ENCODE peak calls at places on chromosomes 7 and 10, in six cellular contexts. S is fibroblast of lung; X is mammary epithelial cell; O is brain microvascular endothelial cell; R is breast epithelium; L is CD4-positive, alpha-beta memory T cell. C is an unnamed sample. For H3K36me3, the result is how much of the 10 kb centered on the place peaks cover.

GRCh38 chr10:23172846-23173548 is 19.1 kb upstream of the PTF1A start:
- DNase-seq in S (no peak), X (peak), O (no peak), R (no peak), L (no peak), C (no peak)

GRCh38 chr10:19816420-19817250 is at the start of gene PLXDC2:
- DNase-seq in S (peak), X (peak), O (peak), R (peak), L (no peak), C (peak)

GRCh38 chr10:6072215-6072941 is 10.2 kb upstream of the IL2RA start:
- DNase-seq in S (no peak), X (no peak), O (no peak), R (no peak), L (no peak), C (no peak)

GRCh38 chr10:29615195-29615594 is 19.6 kb downstream of the SVIL start:
- DNase-seq in S (no peak), X (no peak), O (no peak), R (no peak), L (no peak), C (no peak)

GRCh38 chr7:131586259-131586658 is 29.8 kb upstream of the PODXL start:
- DNase-seq in S (no peak), X (no peak), O (no peak), R (no peak), L (no peak), C (peak)

GRCh38 chr7:1938788-1939433 is 268.8 kb downstream of the ELFN1 start:
- DNase-seq in S (no peak), X (peak), O (no peak), R (no peak), L (peak), C (no peak)

GRCh38 chr7:437293-438280 is 82.1 kb downstream of the PDGFA start:
- DNase-seq in S (no peak), X (no peak), O (no peak), R (no peak), L (no peak), C (no peak)

GRCh38 chr10:19730071-19730470 is 86.2 kb upstream of the PLXDC2 start:
- DNase-seq in S (peak), X (peak), O (peak), R (no peak), L (no peak), C (no peak)

GRCh38 chr10:123587110-123587509 is 79.0 kb upstream of the GPR26 start:
- DNase-seq in S (no peak), X (no peak), O (no peak), R (no peak), L (no peak), C (no peak)

GRCh38 chr10:101466016-101466912 is 112.3 kb downstream of the BTRC start:
- DNase-seq in S (no peak), X (no peak), O (no peak), R (no peak), L (no peak), C (no peak)

GRCh38 chr7:117375380-117375779 is 51.9 kb downstream of the ASZ1 start:
- DNase-seq in S (peak), X (peak), O (no peak), R (no peak), L (no peak), C (no peak)

GRCh38 chr7:128063025-128063560 is 31.9 kb upstream of the LRRC4 start:
- DNase-seq in S (no peak), X (no peak), O (no peak), R (no peak), L (no peak), C (no peak)

GRCh38 chr7:128075536-128076095 is 44.4 kb upstream of the LRRC4 start:
- DNase-seq in S (no peak), X (no peak), O (no peak), R (no peak), L (no peak), C (no peak)

GRCh38 chr7:5437348-5437892 is 13.8 kb upstream of the TNRC18 start:
- DNase-seq in S (no peak), X (no peak), O (no peak), R (no peak), L (no peak), C (no peak)

GRCh38 chr10:103620357-103620749 is 126.8 kb downstream of the NEURL1 start:
- DNase-seq in S (no peak), X (no peak), O (no peak), R (no peak), L (no peak), C (no peak)

GRCh38 chr10:8056378-8056777 is 1.9 kb downstream of the GATA3 start:
- DNase-seq in S (no peak), X (no peak), O (no peak), R (no peak), L (peak), C (no peak)

GRCh38 chr7:7761340-7761973 is 43.0 kb upstream of the RPA3 start:
- DNase-seq in S (peak), X (peak), O (no peak), R (no peak), L (no peak), C (peak)

GRCh38 chr7:33932832-33933468 is 27.6 kb downstream of the BMPER start:
- DNase-seq in S (peak), X (peak), O (peak), R (peak), L (peak), C (peak)
- H3K4me3 ChIP-seq in S (peak), X (no peak), O (peak), R (peak), L (no peak), C (no peak)

GRCh38 chr10:45997557-45997956 is 25.3 kb downstream of the TIMM23 start:
- DNase-seq in S (no peak), X (no peak), O (no peak), R (no peak), L (no peak), C (no peak)
- H3K36me3 ChIP-seq in S (under half), X (under half), O (under half), R (under half), L (under half), C (under half)

DNA sequence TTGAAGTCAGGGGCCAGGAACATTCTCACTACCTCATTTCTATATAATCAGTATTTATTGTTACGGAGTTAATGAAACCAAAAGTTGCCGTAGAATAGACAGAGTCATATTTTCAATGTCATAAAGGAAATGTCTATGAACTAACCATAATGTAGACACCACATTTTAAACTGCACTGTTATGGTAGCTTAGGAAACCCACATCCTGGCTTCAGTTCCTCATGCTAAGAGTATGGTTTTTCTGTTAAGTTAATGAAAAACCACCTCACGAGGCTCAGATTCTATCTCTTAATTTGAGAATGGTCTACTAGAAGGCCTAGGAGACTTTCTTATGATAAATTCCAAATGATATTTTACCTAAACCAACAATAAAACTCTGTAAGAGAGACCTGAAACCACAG is 166.5 kb downstream of the TMEM26 start:
- DNase-seq in S (no peak), X (no peak), O (no peak), R (no peak), L (no peak), C (peak)
- H3K4me3 ChIP-seq in S (no peak), X (no peak), O (no peak), R (no peak), L (no peak), C (no peak)

GRCh38 chr7:99001482-99002145 is 123.3 kb downstream of the TRRAP start:
- DNase-seq in S (no peak), X (no peak), O (peak), R (peak), L (no peak), C (no peak)
- H3K36me3 ChIP-seq in S (under half), X (under half), O (under half), R (under half), L (half or more), C (under half)

DNA sequence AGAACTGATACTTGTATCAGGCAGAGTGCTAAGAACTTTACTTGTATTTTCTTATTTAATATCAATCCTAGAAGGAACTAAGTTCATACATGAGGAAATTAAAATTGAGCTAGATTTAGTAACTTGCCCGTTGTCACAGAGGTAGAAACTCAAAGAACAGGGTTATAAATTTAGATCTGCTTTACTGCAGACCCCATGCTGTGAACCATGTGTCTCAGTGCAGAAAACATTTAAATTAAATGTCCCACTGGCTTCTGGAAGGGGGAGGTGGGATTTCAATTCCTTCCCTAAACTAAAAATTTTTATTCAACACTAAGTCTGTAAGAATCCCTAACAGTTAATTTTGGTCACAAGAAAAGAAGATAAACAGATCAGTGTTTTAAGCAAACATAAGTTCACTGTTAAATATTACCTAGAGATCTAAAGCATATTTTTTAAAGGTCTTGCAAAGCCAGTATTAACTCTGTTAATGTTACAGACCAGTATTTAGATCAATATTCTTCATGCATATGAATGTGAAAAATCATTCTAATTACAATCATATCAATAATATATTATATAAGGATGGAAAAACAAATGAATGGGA is 23.1 kb downstream of the WASL start:
- DNase-seq in S (no peak), X (no peak), O (no peak), R (no peak), L (no peak), C (no peak)
- H3K4me3 ChIP-seq in S (no peak), X (no peak), O (no peak), R (no peak), L (no peak), C (no peak)

GRCh38 chr7:47295606-47296005 is 286.3 kb downstream of the TNS3 start:
- DNase-seq in S (no peak), X (peak), O (no peak), R (no peak), L (no peak), C (no peak)

GRCh38 chr7:47297120-47297519 is 284.8 kb downstream of the TNS3 start:
- DNase-seq in S (no peak), X (no peak), O (no peak), R (no peak), L (no peak), C (no peak)

GRCh38 chr7:47293884-47294568 is 287.9 kb downstream of the TNS3 start:
- DNase-seq in S (peak), X (no peak), O (no peak), R (no peak), L (no peak), C (no peak)

GRCh38 chr7:47292832-47293309 is 289.0 kb downstream of the TNS3 start:
- DNase-seq in S (peak), X (no peak), O (peak), R (no peak), L (no peak), C (peak)

GRCh38 chr7:47294569-47295222 is 287.2 kb downstream of the TNS3 start:
- DNase-seq in S (no peak), X (no peak), O (no peak), R (no peak), L (no peak), C (no peak)
- H3K36me3 ChIP-seq in S (under half), X (under half), O (under half), R (under half), L (under half), C (under half)

GRCh38 chr10:27747096-27747451 is 1.5 kb upstream of the MKX start:
- DNase-seq in S (peak), X (no peak), O (no peak), R (no peak), L (no peak), C (no peak)

GRCh38 chr10:27745380-27745718 is 270 bp downstream of the MKX start:
- DNase-seq in S (no peak), X (no peak), O (no peak), R (no peak), L (no peak), C (no peak)

GRCh38 chr10:27745719-27746363 is at the start of gene MKX:
- DNase-seq in S (peak), X (peak), O (peak), R (no peak), L (peak), C (no peak)

GRCh38 chr10:27744478-27745379 is 890 bp downstream of the MKX start:
- DNase-seq in S (peak), X (peak), O (no peak), R (no peak), L (peak), C (peak)

GRCh38 chr10:27746364-27747095 is 911 bp upstream of the MKX start:
- DNase-seq in S (no peak), X (peak), O (no peak), R (no peak), L (no peak), C (no peak)
- H3K4me3 ChIP-seq in S (no peak), X (no peak), O (peak), R (peak), L (peak), C (no peak)